ENCODE peak calls at places on chromosomes 13 and 19, in five cellular contexts. M, A, R, K and Y are unnamed samples.

GRCh38 chr13:33217256-33217655 is 68.3 kb downstream of the STARD13 start:
- DNase-seq in R (no peak), K (no peak), M (no peak), A (no peak), Y (no peak)

GRCh38 chr19:45960595-45961235 is 12.9 kb downstream of the NOVA2 start:
- DNase-seq in R (no peak), K (no peak), A (no peak), M (no peak), Y (no peak)

GRCh38 chr19:39167461-39168257 is 29.1 kb upstream of the NCCRP1 start:
- DNase-seq in R (peak; percentile 87), K (no peak), A (no peak), M (no peak), Y (no peak)

GRCh38 chr19:51664997-51665396 is 18.4 kb upstream of the SIGLEC14 start:
- DNase-seq in K (no peak), M (no peak), R (no peak), A (no peak), Y (no peak)

GRCh38 chr19:4326837-4327251 is 11.8 kb downstream of the STAP2 start:
- DNase-seq in M (peak; percentile 47), K (no peak), R (no peak), A (no peak), Y (no peak)

GRCh38 chr19:53019684-53020083 is 6.0 kb downstream of the ERVV-1 start:
- DNase-seq in R (no peak), K (no peak), A (no peak), M (no peak), Y (no peak)

GRCh38 chr19:39890755-39891551 is 43.5 kb downstream of the FCGBP start:
- DNase-seq in R (peak; percentile 26), M (no peak), A (no peak), K (no peak), Y (no peak)

GRCh38 chr13:27667946-27668345 is 46.3 kb downstream of the POLR1D start:
- DNase-seq in M (no peak), A (no peak), R (no peak), K (no peak), Y (no peak)

GRCh38 chr13:23715762-23716235 is 145.6 kb downstream of the TNFRSF19 start:
- DNase-seq in R (peak; percentile 60), A (no peak), K (no peak), M (no peak), Y (no peak)

GRCh38 chr19:40411958-40412499 is 1.1 kb downstream of the PRX start:
- DNase-seq in M (no peak), A (no peak), K (no peak), R (no peak), Y (no peak)

DNA sequence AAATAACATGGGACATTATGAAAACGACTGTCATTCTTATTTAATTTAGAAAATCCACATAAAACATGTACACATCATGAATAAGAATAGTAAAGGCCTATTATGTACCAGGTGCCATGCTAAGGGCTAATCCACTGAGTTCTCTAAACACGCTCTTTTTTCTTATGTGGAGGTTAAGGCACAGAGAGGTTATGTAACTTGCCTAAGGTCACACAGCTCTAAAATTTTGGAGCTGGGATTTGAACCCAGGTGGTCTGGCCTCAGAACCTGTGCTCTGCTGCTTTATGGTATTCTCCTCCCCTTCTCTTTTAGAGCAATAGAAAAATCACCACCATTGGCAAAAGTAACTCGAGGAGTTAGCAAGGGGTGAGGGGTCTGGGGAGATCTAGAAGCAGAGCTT is 156.9 kb upstream of the ZNF536 start:
- DNase-seq in K (no peak), R (no peak), M (no peak), A (no peak), Y (no peak)
- H3K27ac ChIP-seq in K (no peak overlapping the region), R (no peak overlapping the region), M (no peak overlapping the region), A (no peak overlapping the region), Y (no peak overlapping the region)

GRCh38 chr19:6925801-6926751 is 38.7 kb downstream of the ADGRE1 start:
- DNase-seq in R (no peak), K (no peak), A (no peak), M (no peak), Y (peak; percentile 5)

GRCh38 chr19:6935069-6935468 is 47.7 kb downstream of the ADGRE1 start:
- DNase-seq in M (no peak), A (no peak), R (no peak), K (no peak), Y (no peak)

GRCh38 chr19:6935618-6936017 is 48.2 kb downstream of the ADGRE1 start:
- DNase-seq in K (no peak), R (no peak), M (no peak), A (no peak), Y (no peak)

GRCh38 chr19:6930190-6930589 is 42.8 kb downstream of the ADGRE1 start:
- DNase-seq in A (no peak), K (no peak), M (no peak), R (no peak), Y (no peak)
- H3K9me3 ChIP-seq in A (no peaks in the 10 kb centered on the region), K (peaks cover 19% of the 10 kb centered on the region), M (no peaks in the 10 kb centered on the region), R (peaks cover 45% of the 10 kb centered on the region), Y (no peaks in the 10 kb centered on the region)

DNA sequence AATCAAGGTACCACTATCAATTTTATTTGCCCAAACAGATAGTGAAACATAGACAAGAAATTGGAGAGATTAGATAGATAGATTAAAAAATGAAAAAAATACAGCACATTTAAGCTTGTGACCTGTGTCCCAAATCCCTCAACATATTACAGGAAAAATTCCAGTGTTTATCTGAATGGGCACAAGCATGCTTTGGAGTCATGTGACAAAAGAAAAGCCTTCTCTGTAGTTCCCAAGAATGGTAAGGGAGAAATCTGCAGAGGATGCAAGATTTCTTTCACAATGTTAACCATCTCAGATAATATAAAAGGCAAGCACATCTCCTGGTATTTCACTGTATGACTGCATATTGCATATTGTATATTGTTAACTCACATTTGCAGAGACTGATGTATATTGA is 168.0 kb downstream of the PCDH9 start:
- DNase-seq in M (no peak), K (no peak), R (no peak), A (no peak), Y (no peak)
- H3K4me3 ChIP-seq in M (no peak overlapping the region), K (no peak overlapping the region), R (no peak overlapping the region), A (no peak overlapping the region), Y (no peak overlapping the region)

GRCh38 chr13:64756621-64757020 is 2473.5 kb downstream of the PCDH9 start:
- DNase-seq in A (no peak), K (no peak), R (no peak), M (no peak), Y (no peak)

GRCh38 chr13:64758520-64758919 is 2471.6 kb downstream of the PCDH9 start:
- DNase-seq in K (no peak), M (no peak), A (no peak), R (no peak), Y (no peak)

GRCh38 chr13:64749301-64749700 is 2480.8 kb downstream of the PCDH9 start:
- DNase-seq in M (no peak), R (no peak), A (no peak), K (no peak), Y (no peak)

GRCh38 chr13:64755961-64756360 is 2474.2 kb downstream of the PCDH9 start:
- DNase-seq in K (no peak), A (no peak), M (no peak), R (no peak), Y (no peak)

DNA sequence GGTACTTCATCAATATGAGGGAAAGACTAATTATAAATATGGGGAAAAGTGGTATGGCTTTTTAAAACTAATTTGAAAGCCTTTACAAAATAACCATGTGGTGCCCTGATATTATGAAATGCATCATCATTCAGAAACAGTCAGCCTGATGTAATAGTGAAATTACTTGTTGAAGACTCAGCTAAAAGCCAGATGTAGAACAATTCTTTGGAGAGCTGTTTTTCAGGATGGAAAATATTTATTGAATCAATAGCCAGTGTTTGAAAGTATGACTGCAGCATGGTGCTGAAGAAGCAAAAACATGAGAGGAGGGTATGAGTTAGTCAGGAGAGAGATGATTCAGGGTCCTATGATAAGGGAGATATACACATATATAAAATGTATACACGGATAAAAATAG is 2476.5 kb downstream of the PCDH9 start:
- DNase-seq in R (no peak), A (no peak), K (no peak), M (no peak), Y (no peak)
- H3K27ac ChIP-seq in R (no peak overlapping the region), A (no peak overlapping the region), K (no peak overlapping the region), M (no peak overlapping the region), Y (no peak overlapping the region)

GRCh38 chr19:23343434-23344010 is 51.7 kb downstream of the ZNF91 start:
- DNase-seq in K (no peak), A (no peak), M (no peak), R (no peak), Y (no peak)
- H3K9me3 ChIP-seq in K (peaks cover 97% of the 10 kb centered on the region), A (peaks cover 46% of the 10 kb centered on the region), M (peaks cover 16% of the 10 kb centered on the region), R (peaks cover 98% of the 10 kb centered on the region), Y (peaks cover 41% of the 10 kb centered on the region)